ENCODE peak calls at places on chromosomes 3 and 15, in eight cellular contexts. One of them, this sample, is unnamed.
A peak's percentile ranks its signal among the peaks of the same experiment; 100 is the strongest.

GRCh38 chr3:126262227-126262626 is 81.8 kb upstream of the ALDH1L1 start:
- DNase-seq in GM13977: no peak
- DNase-seq in heart right ventricle: no peak
- DNase-seq in neural crest cell: no peak
- DNase-seq in lower leg skin: no peak
- DNase-seq in WTC11: no peak
- DNase-seq in uterus: no peak
- DNase-seq in cardiac fibroblast: no peak
- DNase-seq in this sample: no peak

GRCh38 chr15:75153084-75153483 is 48.6 kb upstream of the C15orf39 start:
- DNase-seq in GM13977: peak; percentile 58
- DNase-seq in heart right ventricle: no peak
- DNase-seq in neural crest cell: no peak
- DNase-seq in lower leg skin: peak; percentile 76
- DNase-seq in WTC11: no peak
- DNase-seq in uterus: no peak
- DNase-seq in cardiac fibroblast: peak; percentile 52
- DNase-seq in this sample: no peak

GRCh38 chr3:67595424-67595823 is 59.0 kb downstream of the SUCLG2 start:
- DNase-seq in GM13977: no peak
- DNase-seq in heart right ventricle: no peak
- DNase-seq in neural crest cell: no peak
- DNase-seq in lower leg skin: no peak
- DNase-seq in WTC11: no peak
- DNase-seq in uterus: no peak
- DNase-seq in cardiac fibroblast: no peak
- DNase-seq in this sample: no peak

GRCh38 chr15:78182821-78183220 is 33.7 kb downstream of the IDH3A start:
- DNase-seq in GM13977: no peak
- DNase-seq in heart right ventricle: no peak
- DNase-seq in neural crest cell: no peak
- DNase-seq in lower leg skin: peak; percentile 10
- DNase-seq in WTC11: no peak
- DNase-seq in uterus: no peak
- DNase-seq in cardiac fibroblast: no peak
- DNase-seq in this sample: peak; percentile 12

GRCh38 chr15:62165029-62165792 is at the start of gene C2CD4B:
- DNase-seq in GM13977: no peak
- DNase-seq in heart right ventricle: peak; percentile 82
- DNase-seq in neural crest cell: peak; percentile 30
- DNase-seq in lower leg skin: peak; percentile 91
- DNase-seq in WTC11: peak; percentile 70
- DNase-seq in uterus: peak; percentile 43
- DNase-seq in cardiac fibroblast: peak; percentile 62
- DNase-seq in this sample: no peak

GRCh38 chr3:10915395-10915794 is 77.2 kb upstream of the SLC6A1 start:
- DNase-seq in GM13977: no peak
- DNase-seq in heart right ventricle: no peak
- DNase-seq in neural crest cell: no peak
- DNase-seq in lower leg skin: no peak
- DNase-seq in WTC11: no peak
- DNase-seq in uterus: no peak
- DNase-seq in cardiac fibroblast: no peak
- DNase-seq in this sample: no peak

GRCh38 chr3:129358177-129359101 is 70.0 kb downstream of the EFCAB12 start:
- DNase-seq in GM13977: no peak
- DNase-seq in heart right ventricle: no peak
- DNase-seq in neural crest cell: no peak
- DNase-seq in lower leg skin: no peak
- DNase-seq in WTC11: no peak
- DNase-seq in uterus: no peak
- DNase-seq in cardiac fibroblast: no peak
- DNase-seq in this sample: no peak

GRCh38 chr3:197366301-197367044 is 68.1 kb upstream of the DLG1 start:
- DNase-seq in GM13977: no peak
- DNase-seq in heart right ventricle: no peak
- DNase-seq in neural crest cell: no peak
- DNase-seq in lower leg skin: peak; percentile 70
- DNase-seq in WTC11: no peak
- DNase-seq in uterus: no peak
- DNase-seq in cardiac fibroblast: peak; percentile 37
- DNase-seq in this sample: no peak

GRCh38 chr15:38624248-38625214 is 59.9 kb upstream of the RASGRP1 start:
- DNase-seq in GM13977: no peak
- DNase-seq in heart right ventricle: no peak
- DNase-seq in neural crest cell: no peak
- DNase-seq in lower leg skin: no peak
- DNase-seq in WTC11: no peak
- DNase-seq in uterus: no peak
- DNase-seq in cardiac fibroblast: peak; percentile 16
- DNase-seq in this sample: no peak

GRCh38 chr15:59353994-59354951 is 18.4 kb downstream of the MYO1E start:
- DNase-seq in GM13977: peak; percentile 48
- DNase-seq in heart right ventricle: no peak
- DNase-seq in neural crest cell: no peak
- DNase-seq in lower leg skin: no peak
- DNase-seq in WTC11: peak; percentile 31
- DNase-seq in uterus: no peak
- DNase-seq in cardiac fibroblast: no peak
- DNase-seq in this sample: no peak

GRCh38 chr15:67125589-67126502 is 60.4 kb downstream of the SMAD3 start:
- DNase-seq in GM13977: no peak
- DNase-seq in heart right ventricle: peak; percentile 84
- DNase-seq in neural crest cell: no peak
- DNase-seq in lower leg skin: peak; percentile 94
- DNase-seq in WTC11: no peak
- DNase-seq in uterus: peak; percentile 92
- DNase-seq in cardiac fibroblast: peak; percentile 98
- DNase-seq in this sample: no peak

GRCh38 chr3:71282976-71283375 is 300.6 kb downstream of the FOXP1 start:
- DNase-seq in GM13977: no peak
- DNase-seq in heart right ventricle: no peak
- DNase-seq in neural crest cell: no peak
- DNase-seq in lower leg skin: no peak
- DNase-seq in WTC11: no peak
- DNase-seq in uterus: no peak
- DNase-seq in cardiac fibroblast: no peak
- DNase-seq in this sample: no peak

GRCh38 chr3:2929574-2929973 is 180.6 kb downstream of the IL5RA start:
- DNase-seq in GM13977: no peak
- DNase-seq in heart right ventricle: no peak
- DNase-seq in neural crest cell: no peak
- DNase-seq in lower leg skin: no peak
- DNase-seq in WTC11: no peak
- DNase-seq in uterus: no peak
- DNase-seq in cardiac fibroblast: no peak
- DNase-seq in this sample: no peak

GRCh38 chr3:149620291-149621020 is 37.4 kb downstream of the WWTR1 start:
- DNase-seq in GM13977: no peak
- DNase-seq in heart right ventricle: no peak
- DNase-seq in neural crest cell: no peak
- DNase-seq in lower leg skin: no peak
- DNase-seq in WTC11: no peak
- DNase-seq in uterus: no peak
- DNase-seq in cardiac fibroblast: peak; percentile 61
- DNase-seq in this sample: no peak

GRCh38 chr3:155517907-155518306 is 224.4 kb upstream of the STRIT1 start:
- DNase-seq in GM13977: no peak
- DNase-seq in heart right ventricle: no peak
- DNase-seq in neural crest cell: no peak
- DNase-seq in lower leg skin: no peak
- DNase-seq in WTC11: no peak
- DNase-seq in uterus: no peak
- DNase-seq in cardiac fibroblast: no peak
- DNase-seq in this sample: no peak

GRCh38 chr15:54500330-54500729 is 522.1 kb downstream of the UNC13C start:
- DNase-seq in GM13977: no peak
- DNase-seq in heart right ventricle: no peak
- DNase-seq in neural crest cell: no peak
- DNase-seq in lower leg skin: no peak
- DNase-seq in WTC11: no peak
- DNase-seq in uterus: no peak
- DNase-seq in cardiac fibroblast: no peak
- DNase-seq in this sample: no peak

GRCh38 chr15:86620113-86620512 is 540.4 kb downstream of the AGBL1 start:
- DNase-seq in GM13977: no peak
- DNase-seq in heart right ventricle: no peak
- DNase-seq in neural crest cell: no peak
- DNase-seq in lower leg skin: no peak
- DNase-seq in WTC11: no peak
- DNase-seq in uterus: no peak
- DNase-seq in cardiac fibroblast: no peak
- DNase-seq in this sample: no peak

GRCh38 chr15:48925714-48926223 is 38.0 kb downstream of the SHC4 start:
- DNase-seq in GM13977: no peak
- DNase-seq in heart right ventricle: no peak
- DNase-seq in neural crest cell: no peak
- DNase-seq in lower leg skin: no peak
- DNase-seq in WTC11: no peak
- DNase-seq in uterus: no peak
- DNase-seq in cardiac fibroblast: peak; percentile 72
- DNase-seq in this sample: no peak

GRCh38 chr15:42056934-42057743 is 36.3 kb upstream of the PLA2G4E start:
- DNase-seq in GM13977: peak; percentile 76
- DNase-seq in heart right ventricle: peak; percentile 77
- DNase-seq in neural crest cell: peak; percentile 75
- DNase-seq in lower leg skin: peak; percentile 91
- DNase-seq in WTC11: peak; percentile 89
- DNase-seq in uterus: no peak
- DNase-seq in cardiac fibroblast: peak; percentile 75
- DNase-seq in this sample: no peak

GRCh38 chr3:197505796-197506553 is 49.8 kb downstream of the BDH1 start:
- DNase-seq in GM13977: peak; percentile 18
- DNase-seq in heart right ventricle: no peak
- DNase-seq in neural crest cell: no peak
- DNase-seq in lower leg skin: no peak
- DNase-seq in WTC11: no peak
- DNase-seq in uterus: no peak
- DNase-seq in cardiac fibroblast: no peak
- DNase-seq in this sample: no peak

GRCh38 chr3:128273116-128273840 is 120.0 kb downstream of the EEFSEC start:
- DNase-seq in GM13977: no peak
- DNase-seq in heart right ventricle: no peak
- DNase-seq in neural crest cell: no peak
- DNase-seq in lower leg skin: peak; percentile 65
- DNase-seq in WTC11: no peak
- DNase-seq in uterus: no peak
- DNase-seq in cardiac fibroblast: no peak
- DNase-seq in this sample: peak; percentile 53

DNA sequence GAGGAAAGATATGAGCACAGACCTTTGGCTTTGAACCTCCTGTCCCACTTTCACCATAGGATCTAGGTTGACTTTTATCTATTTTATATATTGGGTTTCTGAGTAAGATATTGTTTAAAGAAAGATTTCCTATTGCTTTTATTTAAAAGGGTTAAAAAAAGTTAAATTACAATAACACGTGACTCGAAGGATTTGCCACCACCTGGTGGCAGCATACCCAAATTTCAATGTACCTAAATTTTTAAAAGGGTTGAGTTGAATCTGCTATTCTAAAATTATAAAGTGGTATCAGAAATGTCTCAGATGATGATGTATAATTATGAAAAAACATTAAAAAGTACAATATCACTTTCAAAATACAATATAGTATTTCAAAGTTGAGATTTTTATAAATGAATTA is 368.4 kb downstream of the MECOM start:
- DNase-seq in GM13977: no peak
- DNase-seq in heart right ventricle: no peak
- DNase-seq in neural crest cell: no peak
- DNase-seq in lower leg skin: no peak
- DNase-seq in WTC11: no peak
- DNase-seq in uterus: no peak
- DNase-seq in cardiac fibroblast: peak; percentile 62
- DNase-seq in this sample: no peak
- TF ChIP-seq CTCF in GM13977: peak; percentile 17
- TF ChIP-seq CTCF in heart right ventricle: peak; percentile 52
- TF ChIP-seq CTCF in neural crest cell: peak; percentile 69
- TF ChIP-seq CTCF in lower leg skin: no peak
- TF ChIP-seq CTCF in WTC11: peak; percentile 26
- TF ChIP-seq CTCF in uterus: no peak
- TF ChIP-seq CTCF in cardiac fibroblast: peak; percentile 51
- TF ChIP-seq CTCF in this sample: peak; percentile 81

DNA sequence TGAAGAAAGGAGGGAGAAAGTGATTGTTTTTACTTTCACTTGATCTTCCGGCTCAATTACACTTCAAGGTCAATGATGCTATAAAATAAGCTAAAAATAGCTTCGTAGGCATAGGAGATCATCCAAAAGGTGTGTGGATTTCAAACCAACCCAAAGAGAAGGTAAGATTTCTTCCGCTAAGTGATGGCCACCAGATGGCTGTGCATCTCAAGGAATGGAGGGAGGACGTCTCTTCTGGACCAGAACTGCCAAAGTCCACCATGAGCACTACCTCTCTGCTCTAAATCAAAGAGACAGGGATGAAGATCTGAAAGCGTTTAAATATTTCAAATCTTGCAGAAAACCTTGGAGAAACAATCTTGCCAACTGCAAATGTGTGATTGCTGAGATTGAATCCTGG is 199.1 kb upstream of the ZPLD1 start:
- DNase-seq in GM13977: no peak
- DNase-seq in heart right ventricle: no peak
- DNase-seq in neural crest cell: no peak
- DNase-seq in lower leg skin: no peak
- DNase-seq in WTC11: peak; percentile 26
- DNase-seq in uterus: no peak
- DNase-seq in cardiac fibroblast: no peak
- DNase-seq in this sample: no peak
- TF ChIP-seq CTCF in GM13977: peak; percentile 23
- TF ChIP-seq CTCF in heart right ventricle: peak; percentile 45
- TF ChIP-seq CTCF in neural crest cell: no peak
- TF ChIP-seq CTCF in lower leg skin: no peak
- TF ChIP-seq CTCF in WTC11: no peak
- TF ChIP-seq CTCF in uterus: no peak
- TF ChIP-seq CTCF in cardiac fibroblast: peak; percentile 35
- TF ChIP-seq CTCF in this sample: peak; percentile 38

DNA sequence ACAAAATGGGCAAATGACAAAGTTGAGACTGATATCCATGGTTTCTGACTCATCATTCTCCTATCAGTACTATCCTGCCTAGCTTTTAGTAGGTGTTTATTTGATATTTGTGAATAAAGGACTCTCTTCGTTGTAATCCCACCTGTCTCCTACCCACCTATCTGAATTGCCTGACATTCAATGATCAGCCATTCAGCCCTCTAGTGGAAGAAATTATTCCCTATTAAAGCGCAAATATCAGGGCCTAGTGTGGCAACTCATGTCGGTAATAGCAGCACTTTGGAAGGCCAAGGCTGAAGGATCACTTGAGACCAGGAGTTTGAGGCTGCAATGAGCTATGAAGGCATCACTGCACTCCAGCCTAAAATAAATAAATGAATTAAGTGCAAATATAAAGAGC is 195.7 kb upstream of the SETMAR start:
- DNase-seq in GM13977: no peak
- DNase-seq in heart right ventricle: no peak
- DNase-seq in neural crest cell: no peak
- DNase-seq in lower leg skin: no peak
- DNase-seq in WTC11: no peak
- DNase-seq in uterus: no peak
- DNase-seq in cardiac fibroblast: no peak
- DNase-seq in this sample: no peak
- TF ChIP-seq CTCF in GM13977: no peak
- TF ChIP-seq CTCF in heart right ventricle: no peak
- TF ChIP-seq CTCF in neural crest cell: peak; percentile 34
- TF ChIP-seq CTCF in lower leg skin: no peak
- TF ChIP-seq CTCF in WTC11: no peak
- TF ChIP-seq CTCF in uterus: no peak
- TF ChIP-seq CTCF in cardiac fibroblast: no peak
- TF ChIP-seq CTCF in this sample: peak; percentile 28

GRCh38 chr3:12948891-12949711 is 107.7 kb upstream of the RPL32 start:
- DNase-seq in GM13977: peak; percentile 70
- DNase-seq in heart right ventricle: no peak
- DNase-seq in neural crest cell: no peak
- DNase-seq in lower leg skin: no peak
- DNase-seq in WTC11: no peak
- DNase-seq in uterus: no peak
- DNase-seq in cardiac fibroblast: peak; percentile 58
- DNase-seq in this sample: no peak
- TF ChIP-seq CTCF in GM13977: no peak
- TF ChIP-seq CTCF in heart right ventricle: peak; percentile 15
- TF ChIP-seq CTCF in neural crest cell: no peak
- TF ChIP-seq CTCF in lower leg skin: no peak
- TF ChIP-seq CTCF in WTC11: no peak
- TF ChIP-seq CTCF in uterus: no peak
- TF ChIP-seq CTCF in cardiac fibroblast: peak; percentile 2
- TF ChIP-seq CTCF in this sample: peak; percentile 11